ENCODE peak calls at places on chromosomes 6 and 20, in ten cellular contexts. C is A172; S is stimulated activated CD4-positive, alpha-beta T cell treated with anti-CD3 and anti-CD28 coated beads, Interleukin-1b, Interleukin-23, amount 100 ng/mL, for 1 hour; R is Panc1; H is nephron progenitor cell; K is NCI-H1436; A is hepatocyte; U is HT1080; X is Daoy; E is ACHN. I is an unnamed sample.

GRCh38 chr20:32327087-32327681 is 30.9 kb upstream of the ASXL1 start:
- DNase-seq in E (peak), U (no peak), H (no peak), X (peak), S (no peak), K (no peak), C (peak), A (peak), R (no peak), I (peak)

GRCh38 chr20:21767200-21767738 is 61.8 kb downstream of the PAX1 start:
- DNase-seq in H (no peak), K (no peak), E (no peak), A (no peak), C (no peak), X (no peak), S (no peak), R (no peak), U (no peak), I (no peak)

GRCh38 chr20:9912290-9912689 is 73.4 kb upstream of the PAK5 start:
- DNase-seq in C (no peak), S (no peak), A (no peak), H (no peak), X (no peak), R (no peak), K (no peak), E (no peak), U (no peak), I (no peak)

GRCh38 chr6:98579089-98579488 is 255.3 kb upstream of the POU3F2 start:
- DNase-seq in K (no peak), X (no peak), S (no peak), U (peak), H (no peak), C (no peak), A (no peak), E (no peak), R (no peak), I (no peak)

GRCh38 chr20:59832406-59833156 is 100.9 kb downstream of the SYCP2 start:
- DNase-seq in H (no peak), A (peak), X (no peak), U (no peak), R (no peak), C (no peak), E (no peak), S (no peak), K (no peak), I (no peak)

GRCh38 chr6:53795702-53796450 is 1.1 kb downstream of the LRRC1 start:
- DNase-seq in A (peak), H (peak), R (no peak), K (no peak), S (no peak), U (no peak), X (peak), C (no peak), E (peak), I (peak)

GRCh38 chr6:81985191-81985590 is 232.7 kb upstream of the TENT5A start:
- DNase-seq in S (no peak), H (no peak), A (no peak), E (no peak), K (no peak), R (no peak), X (no peak), U (no peak), C (no peak), I (no peak)

GRCh38 chr20:49982346-49983122 is at the start of gene SNAI1:
- DNase-seq in C (peak), X (peak), K (peak), S (peak), U (peak), R (no peak), H (peak), E (peak), A (peak), I (peak)

GRCh38 chr6:11833626-11834592 is 55.3 kb upstream of the ADTRP start:
- DNase-seq in E (no peak), H (no peak), R (no peak), U (no peak), S (no peak), C (no peak), X (no peak), K (no peak), A (no peak), I (no peak)

GRCh38 chr6:32327103-32327502 is 44.6 kb downstream of the TSBP1 start:
- DNase-seq in U (no peak), A (no peak), K (no peak), C (no peak), H (no peak), R (no peak), X (no peak), S (no peak), E (no peak), I (no peak)

GRCh38 chr20:1533059-1533458 is 24.4 kb downstream of the SIRPD start:
- DNase-seq in R (no peak), U (peak), A (no peak), E (peak), X (no peak), C (peak), S (no peak), H (no peak), K (no peak), I (no peak)

GRCh38 chr6:33856655-33857054 is 52.9 kb upstream of the MLN start:
- DNase-seq in S (no peak), U (peak), E (no peak), R (no peak), A (no peak), C (no peak), K (no peak), X (peak), H (no peak), I (no peak)

GRCh38 chr20:6407163-6407562 is 284.3 kb upstream of the FERMT1 start:
- DNase-seq in R (no peak), U (no peak), H (no peak), K (no peak), C (no peak), E (no peak), S (no peak), X (no peak), A (no peak), I (no peak)

GRCh38 chr20:60137657-60138245 is 179.5 kb downstream of the CDH26 start:
- DNase-seq in U (peak), S (no peak), E (peak), X (peak), R (no peak), C (peak), K (peak), H (peak), A (no peak), I (no peak)

GRCh38 chr6:38169221-38169674 is 349.7 kb downstream of the ZFAND3 start:
- DNase-seq in A (no peak), X (no peak), R (no peak), U (no peak), C (no peak), K (peak), H (no peak), S (no peak), E (no peak), I (no peak)

GRCh38 chr20:45816951-45817651 is 4.7 kb downstream of the UBE2C start:
- DNase-seq in X (no peak), R (no peak), K (no peak), U (peak), A (no peak), E (no peak), H (no peak), S (no peak), C (no peak), I (no peak)

GRCh38 chr6:110042670-110043296 is 64.7 kb downstream of the GPR6 start:
- DNase-seq in K (no peak), U (no peak), R (no peak), H (no peak), S (no peak), C (no peak), X (no peak), E (no peak), A (no peak), I (no peak)